ENCODE peak calls at places on chromosomes 5 and 9, in nine cellular contexts. Y is heart right ventricle, J is osteoblast, W is astrocyte of the spinal cord, P is nephron progenitor cell, E is RWPE1, L is stomach, F is body of pancreas, K is MCF 10A. S is an unnamed sample.

GRCh38 chr5:173789031-173789920 is 98.9 kb upstream of the CPEB4 start:
- DNase-seq in E (peak), L (peak), J (peak), P (no peak), F (no peak), W (peak), K (peak), Y (no peak), S (peak)

GRCh38 chr9:19934301-19934868 is 145.5 kb upstream of the SLC24A2 start:
- DNase-seq in Y (peak), E (no peak), F (peak), P (peak), W (peak), J (peak), L (peak), K (no peak), S (no peak)

GRCh38 chr5:177198738-177199137 is 65.2 kb downstream of the NSD1 start:
- DNase-seq in Y (no peak), W (no peak), K (no peak), P (no peak), F (no peak), L (no peak), J (no peak), E (no peak), S (peak)

GRCh38 chr9:93143830-93144530 is 9.9 kb upstream of the NINJ1 start:
- DNase-seq in L (no peak), P (no peak), E (no peak), W (peak), K (peak), Y (no peak), F (no peak), J (peak), S (peak)

GRCh38 chr9:37968228-37968672 is 64.3 kb upstream of the SLC25A51 start:
- DNase-seq in K (peak), F (peak), E (peak), W (peak), P (no peak), Y (no peak), J (peak), L (no peak), S (no peak)

GRCh38 chr5:73625905-73626811 is at the start of gene ARHGEF28:
- DNase-seq in K (peak), P (peak), L (peak), F (peak), W (peak), J (peak), E (peak), Y (peak), S (peak)

GRCh38 chr5:150073086-150073625 is 13.2 kb downstream of the CSF1R start:
- DNase-seq in K (no peak), L (peak), E (no peak), J (peak), W (no peak), Y (peak), P (no peak), F (peak), S (no peak)

GRCh38 chr5:97243352-97243751 is 60.3 kb upstream of the RIOK2 start:
- DNase-seq in L (no peak), Y (no peak), K (no peak), W (no peak), E (no peak), P (no peak), J (peak), F (no peak), S (peak)

GRCh38 chr5:71974622-71975021 is 132.7 kb upstream of the MAP1B start:
- DNase-seq in K (peak), J (no peak), F (no peak), P (no peak), W (peak), L (no peak), Y (no peak), E (peak), S (no peak)

GRCh38 chr9:88355166-88355565 is 33.1 kb upstream of the SPIN1 start:
- DNase-seq in F (no peak), J (no peak), L (no peak), K (peak), P (no peak), E (peak), W (no peak), Y (no peak), S (no peak)

GRCh38 chr5:157820593-157821252 is 38.2 kb downstream of the CLINT1 start:
- DNase-seq in L (no peak), P (peak), W (peak), K (peak), J (no peak), E (peak), Y (peak), F (peak), S (peak)

GRCh38 chr9:37002036-37002412 is 32.0 kb downstream of the PAX5 start:
- DNase-seq in W (no peak), L (no peak), J (no peak), Y (no peak), E (no peak), K (no peak), F (no peak), P (no peak), S (no peak)

GRCh38 chr9:98251554-98251953 is 3.9 kb downstream of the TBC1D2 start:
- DNase-seq in Y (no peak), K (peak), P (no peak), F (no peak), L (no peak), J (peak), W (peak), E (peak), S (no peak)

GRCh38 chr9:118991366-118992285 is 377.6 kb downstream of the BRINP1 start:
- DNase-seq in P (no peak), F (no peak), E (no peak), K (peak), L (no peak), Y (no peak), J (no peak), W (no peak), S (no peak)

GRCh38 chr9:94625835-94626234 is 13.5 kb downstream of the FBP1 start:
- DNase-seq in Y (no peak), F (no peak), J (no peak), W (no peak), K (no peak), E (no peak), L (no peak), P (no peak), S (no peak)

GRCh38 chr5:113806250-113806649 is 292.8 kb downstream of the YTHDC2 start:
- DNase-seq in K (peak), Y (no peak), P (no peak), E (no peak), L (no peak), J (peak), W (peak), F (no peak), S (no peak)

GRCh38 chr9:96302021-96302420 is at the start of gene HSD17B3:
- DNase-seq in K (peak), E (peak), F (no peak), W (no peak), J (no peak), L (no peak), P (no peak), Y (no peak), S (no peak)

GRCh38 chr9:76414656-76415055 is 20.4 kb upstream of the RFK start:
- DNase-seq in P (no peak), F (no peak), K (peak), L (no peak), J (no peak), E (no peak), W (peak), Y (no peak), S (peak)

GRCh38 chr9:121240394-121241145 is 27.4 kb upstream of the GSN start:
- DNase-seq in Y (no peak), F (no peak), L (no peak), K (no peak), W (no peak), J (no peak), E (no peak), P (no peak), S (no peak)

GRCh38 chr5:124474821-124475220 is 271.6 kb downstream of the ZNF608 start:
- DNase-seq in K (no peak), E (no peak), J (no peak), P (no peak), F (no peak), Y (no peak), L (no peak), W (no peak), S (no peak)

GRCh38 chr5:131977212-131977604 is 31.7 kb upstream of the MEIKIN start:
- DNase-seq in L (peak), K (no peak), P (no peak), E (no peak), Y (no peak), F (no peak), J (peak), W (no peak), S (no peak)

GRCh38 chr9:124652203-124652992 is 118.7 kb downstream of the NR6A1 start:
- DNase-seq in Y (peak), E (peak), W (peak), P (no peak), L (no peak), J (peak), F (peak), K (peak), S (no peak)

GRCh38 chr9:13213337-13213736 is 66.2 kb downstream of the MPDZ start:
- DNase-seq in L (no peak), K (peak), Y (no peak), W (peak), F (no peak), E (peak), J (no peak), P (no peak), S (no peak)
- TF ChIP-seq CTCF in L (no peak), K (peak), Y (no peak), W (no peak), F (peak), E (peak), J (peak), P (no peak), S (no peak)

GRCh38 chr5:39713224-39713911 is 288.6 kb upstream of the DAB2 start:
- DNase-seq in P (no peak), Y (peak), L (no peak), J (no peak), W (no peak), E (no peak), K (peak), F (peak), S (no peak)

GRCh38 chr5:39712316-39713223 is 287.8 kb upstream of the DAB2 start:
- DNase-seq in P (no peak), L (no peak), W (no peak), Y (no peak), K (no peak), J (no peak), F (no peak), E (no peak), S (no peak)

GRCh38 chr5:39717186-39717897 is 292.6 kb upstream of the DAB2 start:
- DNase-seq in E (no peak), F (no peak), Y (no peak), K (peak), L (no peak), W (peak), J (no peak), P (no peak), S (no peak)

GRCh38 chr5:39714036-39714698 is 289.4 kb upstream of the DAB2 start:
- DNase-seq in W (peak), L (peak), K (peak), E (peak), F (peak), J (peak), Y (peak), P (peak), S (peak)

GRCh38 chr5:39716532-39716971 is 291.8 kb upstream of the DAB2 start:
- DNase-seq in F (peak), P (peak), W (peak), Y (peak), L (peak), J (peak), E (peak), K (peak), S (peak)
- TF ChIP-seq CTCF in F (peak), P (peak), W (peak), Y (no peak), L (peak), J (peak), E (peak), K (peak), S (peak)

GRCh38 chr9:133715866-133716563 is 22.1 kb downstream of the SARDH start:
- DNase-seq in Y (no peak), K (no peak), J (peak), F (no peak), L (no peak), P (peak), E (no peak), W (no peak), S (no peak)
- TF ChIP-seq CTCF in Y (no peak), K (no peak), J (peak), F (no peak), L (no peak), P (peak), E (peak), W (peak), S (peak)

DNA sequence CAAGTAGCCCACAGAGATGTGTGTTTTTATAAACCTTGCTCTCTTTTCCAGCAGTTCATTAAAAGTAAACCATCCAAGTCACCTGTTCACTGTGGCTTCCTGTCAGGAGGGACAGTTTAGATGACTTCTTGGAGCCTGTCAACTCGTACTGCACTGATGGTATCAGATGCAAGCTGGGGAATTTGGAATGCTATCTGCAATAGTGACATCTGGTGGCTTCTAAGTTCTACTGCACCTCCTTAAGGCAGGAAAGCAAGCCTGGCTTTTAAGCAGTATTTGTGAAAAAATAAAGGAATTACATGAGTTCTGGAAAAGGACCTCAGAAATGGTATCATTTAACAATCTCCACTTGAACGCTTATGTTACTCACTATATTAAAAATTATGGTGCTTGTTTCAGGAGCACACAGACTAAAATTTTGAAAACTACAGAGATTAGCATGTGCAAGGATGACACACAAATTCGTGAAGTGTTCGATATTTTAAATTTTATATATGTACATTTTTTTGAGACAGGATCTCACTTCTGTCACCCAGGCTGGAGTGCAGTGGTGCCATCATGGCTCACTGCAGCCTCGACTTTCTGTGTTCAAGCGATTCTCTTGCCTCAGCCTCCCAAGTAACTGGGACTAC is 164.0 kb downstream of the TTC39B start:
- DNase-seq in E (peak), L (no peak), J (peak), Y (no peak), F (peak), K (peak), W (peak), P (peak), S (peak)
- TF ChIP-seq CTCF in E (peak), L (peak), J (peak), Y (peak), F (peak), K (peak), W (peak), P (peak), S (peak)

GRCh38 chr5:27242258-27242626 is 203.9 kb upstream of the CDH9 start:
- DNase-seq in L (no peak), K (no peak), P (no peak), W (no peak), J (no peak), Y (no peak), E (peak), F (no peak), S (no peak)

GRCh38 chr5:27240791-27241190 is 202.4 kb upstream of the CDH9 start:
- DNase-seq in P (no peak), W (no peak), E (no peak), Y (no peak), F (no peak), K (no peak), J (no peak), L (no peak), S (no peak)

DNA sequence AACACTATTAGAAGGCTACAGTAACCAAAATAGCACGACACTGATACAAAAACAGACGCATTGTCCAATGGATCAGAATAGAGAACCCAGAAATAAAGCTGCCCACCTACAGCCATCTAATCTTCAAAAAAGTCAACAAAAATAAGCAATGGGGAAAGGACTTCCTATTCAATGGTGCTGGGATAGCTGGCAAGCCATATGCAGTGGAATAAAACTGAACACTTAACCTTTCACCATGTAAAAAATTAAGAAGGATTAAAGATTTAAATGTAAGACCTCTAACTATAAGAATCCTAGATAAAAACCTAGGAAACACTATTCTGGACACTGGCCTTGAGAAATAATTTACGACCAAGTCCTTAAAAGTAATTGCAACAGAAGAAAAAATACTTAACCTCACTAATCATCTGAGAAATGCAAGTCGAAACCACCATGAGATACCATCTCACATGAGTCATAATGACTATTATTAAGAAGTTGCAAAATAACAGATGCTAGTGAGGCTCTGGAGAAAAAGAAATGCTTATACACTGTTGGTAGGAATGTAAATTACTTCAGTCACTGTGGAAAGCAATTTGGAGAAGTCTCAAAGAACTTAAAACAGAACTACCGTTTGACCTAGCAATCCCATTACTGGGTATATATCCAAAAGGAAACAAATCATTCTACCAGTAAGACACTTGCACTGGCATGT is 203.3 kb upstream of the CDH9 start:
- DNase-seq in P (no peak), Y (no peak), K (peak), F (no peak), J (no peak), E (peak), W (peak), L (no peak), S (no peak)
- TF ChIP-seq CTCF in P (no peak), Y (no peak), K (peak), F (no peak), J (peak), E (peak), W (peak), L (no peak), S (no peak)

DNA sequence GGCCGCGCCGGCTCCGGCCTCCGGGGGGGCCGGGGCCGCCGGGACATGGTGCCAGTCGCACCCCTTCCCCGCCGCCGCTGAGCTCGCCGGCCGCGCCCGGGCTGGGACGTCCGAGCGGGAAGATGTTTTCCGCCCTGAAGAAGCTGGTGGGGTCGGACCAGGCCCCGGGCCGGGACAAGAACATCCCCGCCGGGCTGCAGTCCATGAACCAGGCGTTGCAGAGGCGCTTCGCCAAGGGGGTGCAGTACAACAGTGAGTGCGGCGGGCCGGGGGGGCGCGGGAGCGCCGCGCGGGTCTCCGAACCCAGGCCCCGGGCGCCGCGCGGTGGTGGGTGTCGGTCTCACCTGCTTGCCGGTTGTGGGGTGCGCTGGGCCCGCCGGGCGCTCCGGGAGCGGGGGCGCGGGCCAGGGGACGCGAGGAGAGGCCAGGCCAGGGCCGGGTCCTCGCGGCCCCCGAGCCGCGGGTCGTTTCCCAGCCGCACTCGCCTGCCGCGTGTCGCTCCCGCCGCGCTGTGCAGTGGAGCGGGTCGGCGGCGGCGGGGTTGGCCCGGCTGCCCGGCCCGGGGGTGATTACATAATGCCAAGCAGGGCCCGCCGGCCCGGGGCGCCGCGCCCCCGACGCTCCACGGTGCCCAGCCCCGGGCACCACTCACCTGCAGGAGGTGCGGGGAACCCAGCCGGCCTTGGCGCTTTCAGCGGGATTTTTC is 480 bp downstream of the RABL6 start:
- DNase-seq in W (no peak), P (peak), E (peak), J (peak), Y (no peak), L (peak), K (no peak), F (peak), S (peak)
- TF ChIP-seq CTCF in W (no peak), P (no peak), E (no peak), J (no peak), Y (no peak), L (no peak), K (no peak), F (no peak), S (no peak)